ENCODE peak calls at places on chromosomes 3 and 15, in nine cellular contexts. Z, Y, J, N, M, X, C, U and P are unnamed samples.

GRCh38 chr3:152375546-152375945 is 106.8 kb downstream of the MBNL1 start:
- DNase-seq in Z (no peak), Y (peak), J (no peak), N (no peak), M (peak), X (no peak), C (no peak), U (no peak), P (peak)

GRCh38 chr15:40307421-40308165 is at the start of gene PLCB2:
- DNase-seq in Z (no peak), Y (no peak), J (peak), N (no peak), M (no peak), X (no peak), C (no peak), U (peak), P (no peak)

GRCh38 chr3:64462203-64463120 is 225.3 kb downstream of the ADAMTS9 start:
- DNase-seq in Z (no peak), Y (peak), J (no peak), N (no peak), M (peak), X (no peak), C (no peak), U (no peak), P (no peak)

GRCh38 chr3:52193059-52193458 is 4.9 kb upstream of the ALAS1 start:
- DNase-seq in Z (peak), Y (peak), J (no peak), N (no peak), M (peak), X (no peak), C (no peak), U (no peak), P (peak)

GRCh38 chr15:52546031-52546751 is 17.5 kb upstream of the MYO5A start:
- DNase-seq in Z (no peak), Y (no peak), J (peak), N (no peak), M (no peak), X (no peak), C (no peak), U (no peak), P (no peak)

GRCh38 chr3:50263443-50264388 is 5.2 kb upstream of the SEMA3B start:
- DNase-seq in Z (no peak), Y (no peak), J (no peak), N (no peak), M (peak), X (no peak), C (no peak), U (no peak), P (no peak)

GRCh38 chr3:105984837-105985236 is 116.0 kb upstream of the CBLB start:
- DNase-seq in Z (peak), Y (no peak), J (no peak), N (no peak), M (no peak), X (no peak), C (no peak), U (no peak), P (no peak)

GRCh38 chr3:170507063-170507462 is 78.8 kb downstream of the SLC7A14 start:
- DNase-seq in Z (no peak), Y (no peak), J (no peak), N (no peak), M (no peak), X (no peak), C (no peak), U (no peak), P (no peak)

GRCh38 chr3:103614719-103615118 is 1179.9 kb downstream of the ZPLD1 start:
- DNase-seq in Z (no peak), Y (no peak), J (no peak), N (no peak), M (no peak), X (no peak), C (no peak), U (no peak), P (no peak)

GRCh38 chr15:96565266-96565665 is 234.8 kb downstream of the NR2F2 start:
- DNase-seq in Z (peak), Y (peak), J (no peak), N (no peak), M (no peak), X (no peak), C (no peak), U (no peak), P (peak)

GRCh38 chr3:111594205-111594604 is 941 bp downstream of the ZBED2 start:
- DNase-seq in Z (peak), Y (peak), J (no peak), N (no peak), M (peak), X (no peak), C (no peak), U (no peak), P (peak)

GRCh38 chr3:13208706-13209295 is 135.6 kb upstream of the IQSEC1 start:
- DNase-seq in Z (no peak), Y (no peak), J (no peak), N (no peak), M (no peak), X (no peak), C (no peak), U (no peak), P (no peak)

GRCh38 chr3:114496021-114496434 is 202.2 kb downstream of the TIGIT start:
- DNase-seq in Z (peak), Y (peak), J (no peak), N (no peak), M (peak), X (no peak), C (no peak), U (no peak), P (peak)

GRCh38 chr3:89859738-89860137 is 752.3 kb downstream of the EPHA3 start:
- DNase-seq in Z (no peak), Y (no peak), J (peak), N (no peak), M (no peak), X (no peak), C (no peak), U (no peak), P (no peak)

GRCh38 chr3:124142389-124142970 is 150.6 kb upstream of the ROPN1 start:
- DNase-seq in Z (no peak), Y (no peak), J (no peak), N (no peak), M (no peak), X (no peak), C (no peak), U (no peak), P (no peak)

GRCh38 chr15:52255008-52255407 is 40.6 kb downstream of the MYO5C start:
- DNase-seq in Z (peak), Y (peak), J (no peak), N (no peak), M (peak), X (no peak), C (no peak), U (no peak), P (peak)

GRCh38 chr3:112560330-112560729 is 1.4 kb downstream of the ATG3 start:
- DNase-seq in Z (no peak), Y (peak), J (no peak), N (no peak), M (peak), X (no peak), C (no peak), U (no peak), P (no peak)

GRCh38 chr3:141514382-141514781 is 27.6 kb downstream of the RASA2 start:
- DNase-seq in Z (no peak), Y (no peak), J (no peak), N (no peak), M (no peak), X (no peak), C (no peak), U (no peak), P (no peak)

GRCh38 chr3:197487911-197488391 is 67.8 kb downstream of the BDH1 start:
- DNase-seq in Z (peak), Y (peak), J (no peak), N (peak), M (peak), X (peak), C (peak), U (no peak), P (peak)

GRCh38 chr3:24263069-24263668 is 231.5 kb downstream of the THRB start:
- DNase-seq in Z (no peak), Y (peak), J (no peak), N (no peak), M (no peak), X (no peak), C (no peak), U (no peak), P (no peak)

GRCh38 chr3:47578691-47579632 is at the start of gene CSPG5:
- DNase-seq in Z (no peak), Y (no peak), J (peak), N (no peak), M (no peak), X (peak), C (peak), U (no peak), P (peak)

GRCh38 chr3:177521305-177521704 is 324.0 kb upstream of the TBL1XR1 start:
- DNase-seq in Z (no peak), Y (no peak), J (peak), N (no peak), M (no peak), X (peak), C (peak), U (peak), P (peak)

GRCh38 chr3:120640231-120640630 is 41.8 kb downstream of the HGD start:
- DNase-seq in Z (no peak), Y (no peak), J (no peak), N (no peak), M (no peak), X (no peak), C (no peak), U (no peak), P (no peak)

GRCh38 chr3:196140224-196140623 is 58.3 kb upstream of the TFRC start:
- DNase-seq in Z (no peak), Y (no peak), J (no peak), N (no peak), M (no peak), X (no peak), C (no peak), U (no peak), P (no peak)

GRCh38 chr3:184260571-184261269 is 633 bp downstream of the CAMK2N2 start:
- DNase-seq in Z (peak), Y (no peak), J (peak), N (no peak), M (no peak), X (peak), C (no peak), U (no peak), P (no peak)

GRCh38 chr15:90813796-90814192 is 54.6 kb upstream of the FURIN start:
- DNase-seq in Z (peak), Y (no peak), J (peak), N (no peak), M (no peak), X (no peak), C (no peak), U (no peak), P (no peak)

GRCh38 chr3:11538581-11538980 is 105.1 kb downstream of the VGLL4 start:
- DNase-seq in Z (no peak), Y (no peak), J (no peak), N (no peak), M (no peak), X (no peak), C (no peak), U (no peak), P (no peak)

GRCh38 chr15:89030311-89030710 is 57.9 kb upstream of the ABHD2 start:
- DNase-seq in Z (peak), Y (no peak), J (no peak), N (no peak), M (no peak), X (no peak), C (no peak), U (no peak), P (peak)

GRCh38 chr15:62068787-62069170 is 2.0 kb downstream of the C2CD4A start:
- DNase-seq in Z (peak), Y (no peak), J (no peak), N (no peak), M (peak), X (no peak), C (no peak), U (no peak), P (peak)

GRCh38 chr15:69982037-69982436 is 115.7 kb downstream of the TLE3 start:
- DNase-seq in Z (no peak), Y (no peak), J (no peak), N (no peak), M (no peak), X (no peak), C (no peak), U (no peak), P (no peak)

GRCh38 chr3:48686538-48687219 is 964 bp upstream of the NCKIPSD start:
- DNase-seq in Z (no peak), Y (peak), J (no peak), N (no peak), M (peak), X (no peak), C (no peak), U (no peak), P (no peak)

GRCh38 chr15:72796515-72797337 is 13.2 kb upstream of the ADPGK start:
- DNase-seq in Z (no peak), Y (peak), J (peak), N (no peak), M (peak), X (peak), C (peak), U (peak), P (peak)

GRCh38 chr15:99386429-99386828 is 135.1 kb downstream of the LRRC28 start:
- DNase-seq in Z (no peak), Y (peak), J (no peak), N (no peak), M (no peak), X (no peak), C (no peak), U (no peak), P (no peak)

GRCh38 chr3:143658869-143659268 is 189.4 kb downstream of the SLC9A9 start:
- DNase-seq in Z (peak), Y (peak), J (no peak), N (no peak), M (no peak), X (no peak), C (no peak), U (no peak), P (peak)

GRCh38 chr15:33005582-33005981 is 188.9 kb downstream of the FMN1 start:
- DNase-seq in Z (no peak), Y (no peak), J (no peak), N (no peak), M (no peak), X (no peak), C (no peak), U (no peak), P (no peak)

GRCh38 chr15:33009026-33009425 is 185.5 kb downstream of the FMN1 start:
- DNase-seq in Z (no peak), Y (no peak), J (no peak), N (no peak), M (no peak), X (no peak), C (no peak), U (no peak), P (no peak)

GRCh38 chr15:33009603-33010002 is 184.9 kb downstream of the FMN1 start:
- DNase-seq in Z (no peak), Y (no peak), J (no peak), N (no peak), M (no peak), X (no peak), C (no peak), U (no peak), P (no peak)

GRCh38 chr15:33008284-33009011 is 186.1 kb downstream of the FMN1 start:
- DNase-seq in Z (no peak), Y (peak), J (no peak), N (no peak), M (peak), X (no peak), C (no peak), U (no peak), P (no peak)

GRCh38 chr15:33007295-33007855 is 187.1 kb downstream of the FMN1 start:
- DNase-seq in Z (peak), Y (peak), J (peak), N (no peak), M (peak), X (no peak), C (peak), U (no peak), P (peak)
- TF ChIP-seq CTCF in Z (peak), Y (peak), J (peak), N (no peak), M (peak), X (no peak), C (peak), U (no peak), P (peak)

DNA sequence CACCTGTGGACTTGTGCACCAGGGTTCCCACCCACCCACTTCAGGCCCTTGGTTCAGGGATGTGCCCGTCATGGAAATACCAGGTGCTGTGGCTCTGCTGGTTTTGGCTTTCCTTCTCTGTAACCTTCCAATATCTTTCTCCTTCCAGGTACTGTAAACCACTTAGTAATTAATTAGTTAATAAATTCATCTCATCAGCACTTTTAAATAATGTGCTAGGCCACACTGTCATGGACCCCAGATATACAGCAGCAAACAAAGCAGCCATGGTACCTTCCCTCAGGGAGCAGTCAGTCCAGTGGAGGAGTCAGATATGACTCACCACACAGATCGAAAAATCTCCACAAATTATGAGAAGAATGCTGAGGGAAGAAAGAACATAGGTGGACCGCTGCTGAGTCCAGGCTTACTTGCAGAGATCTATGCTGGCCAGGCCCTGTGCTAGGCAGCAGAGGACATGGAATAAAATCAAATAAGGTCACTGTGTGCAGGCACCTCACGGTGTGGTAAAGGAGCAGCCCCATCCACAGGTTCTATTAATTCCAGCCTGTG is 6.8 kb upstream of the GATA2 start:
- DNase-seq in Z (no peak), Y (peak), J (no peak), N (no peak), M (no peak), X (no peak), C (no peak), U (no peak), P (peak)
- H3K4me3 ChIP-seq in Z (no peak), Y (no peak), J (no peak), N (no peak), M (no peak), X (no peak), C (no peak), U (no peak), P (no peak)

GRCh38 chr3:119380697-119381096 is 82.7 kb downstream of the TMEM39A start:
- DNase-seq in Z (no peak), Y (peak), J (no peak), N (no peak), M (no peak), X (peak), C (peak), U (no peak), P (peak)
- TF ChIP-seq CTCF in Z (no peak), Y (peak), J (no peak), N (no peak), M (peak), X (peak), C (no peak), U (no peak), P (peak)

DNA sequence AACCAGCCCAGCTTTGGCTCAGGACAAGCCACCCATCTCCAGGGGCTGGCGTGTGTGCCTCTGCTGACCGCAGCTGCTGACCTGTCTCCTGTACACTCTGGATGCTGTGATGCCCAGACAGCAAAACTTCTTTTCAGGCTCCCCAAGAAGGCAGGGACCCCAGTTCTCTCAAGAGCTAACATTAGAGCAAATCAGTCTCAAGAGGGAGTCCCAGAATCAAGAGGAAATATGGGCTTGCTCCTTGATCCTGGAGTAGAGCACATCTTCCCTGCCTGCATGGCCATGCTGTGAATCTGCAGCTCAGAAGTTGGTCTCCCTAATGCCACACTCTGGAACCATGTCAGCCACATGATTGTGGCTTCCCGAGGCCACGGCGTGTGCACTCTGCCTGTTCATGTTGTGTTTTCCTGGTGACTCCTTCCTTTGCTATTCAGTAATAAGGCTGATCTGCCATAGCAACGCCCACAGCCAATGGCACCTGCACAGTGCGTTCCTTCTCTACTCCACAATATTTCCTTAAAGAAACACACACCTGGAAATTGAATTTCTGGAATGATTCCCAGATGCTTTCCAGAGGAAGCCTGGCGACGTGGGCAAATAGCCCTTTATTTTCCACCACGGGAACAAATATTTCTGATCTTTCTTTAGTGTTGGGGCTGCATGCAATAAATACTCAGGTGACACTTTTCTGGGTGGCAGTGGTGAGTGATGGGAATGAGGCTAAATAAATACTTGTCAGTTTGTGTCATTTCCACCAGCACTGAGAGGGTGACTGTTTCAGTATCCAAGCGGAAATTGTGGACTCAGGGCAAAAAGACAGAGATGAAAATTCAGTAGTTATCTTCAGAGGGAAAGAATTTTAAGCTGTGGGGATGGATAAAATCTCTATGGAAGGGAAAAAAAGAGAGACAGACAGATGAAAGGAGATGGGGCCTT is 21.9 kb upstream of the THSD4 start:
- DNase-seq in Z (peak), Y (peak), J (no peak), N (no peak), M (peak), X (peak), C (peak), U (no peak), P (peak)
- H3K4me3 ChIP-seq in Z (no peak), Y (no peak), J (no peak), N (no peak), M (no peak), X (no peak), C (no peak), U (no peak), P (no peak)

GRCh38 chr3:136249091-136249490 is 1.0 kb upstream of the PCCB start:
- DNase-seq in Z (no peak), Y (no peak), J (no peak), N (no peak), M (no peak), X (no peak), C (no peak), U (no peak), P (no peak)

GRCh38 chr3:136249593-136250225 is 431 bp upstream of the PCCB start:
- DNase-seq in Z (no peak), Y (no peak), J (no peak), N (no peak), M (no peak), X (no peak), C (no peak), U (no peak), P (peak)

GRCh38 chr3:136251511-136251910 is 1.4 kb downstream of the PCCB start:
- DNase-seq in Z (peak), Y (no peak), J (no peak), N (peak), M (no peak), X (peak), C (no peak), U (no peak), P (peak)

GRCh38 chr3:136250226-136250861 is at the start of gene PCCB:
- DNase-seq in Z (peak), Y (peak), J (peak), N (peak), M (peak), X (peak), C (peak), U (peak), P (peak)

DNA sequence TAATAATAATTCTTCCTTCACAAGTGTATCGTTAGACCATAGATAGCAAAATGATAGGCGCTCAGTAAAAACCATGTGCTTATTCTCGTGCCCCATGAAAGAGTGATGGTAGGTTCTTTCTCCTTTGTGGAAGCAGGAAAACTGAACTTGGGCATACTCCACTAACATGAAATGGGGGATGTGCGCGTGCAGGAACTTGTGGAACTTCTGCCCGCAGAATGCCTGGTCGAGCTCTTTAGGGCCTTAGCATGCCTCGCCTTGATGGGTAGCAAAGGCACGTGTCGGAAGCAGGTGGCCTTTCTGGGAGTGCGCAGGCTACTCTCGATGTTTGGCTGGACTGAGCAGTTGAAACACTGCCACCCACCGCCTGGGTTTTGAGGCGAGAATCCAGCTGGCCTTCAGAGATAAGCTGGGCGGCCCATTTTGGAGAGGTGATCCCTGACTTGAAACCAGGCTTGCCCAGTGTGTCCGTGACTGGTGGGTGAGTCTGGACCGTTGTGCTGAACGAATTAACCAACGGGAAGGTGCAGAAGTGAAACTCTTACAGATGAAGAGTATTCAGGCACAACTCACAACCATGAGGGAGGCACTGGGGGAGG is 821 bp downstream of the PCCB start:
- DNase-seq in Z (peak), Y (peak), J (peak), N (peak), M (peak), X (peak), C (peak), U (peak), P (peak)
- TF ChIP-seq CTCF in Z (peak), Y (peak), J (no peak), N (peak), M (peak), X (peak), C (no peak), U (no peak), P (no peak)